ENCODE peak calls at places on chromosomes 6 and 20, in five cellular contexts. One of them, this sample, is unnamed.
A peak's percentile ranks its signal among the peaks of the same experiment; 100 is the strongest.

GRCh38 chr6:110944681-110945151 is 13.8 kb upstream of the GTF3C6 start:
- DNase-seq in heart right ventricle: no peak
- DNase-seq in transverse colon: no peak
- DNase-seq in pancreas: no peak
- DNase-seq in cardiac fibroblast: peak; percentile 67
- DNase-seq in this sample: peak; percentile 86

GRCh38 chr6:53960311-53960710 is 150.9 kb upstream of the MLIP start:
- DNase-seq in pancreas: no peak
- DNase-seq in heart right ventricle: no peak
- DNase-seq in cardiac fibroblast: peak; percentile 17
- DNase-seq in transverse colon: no peak
- DNase-seq in this sample: peak; percentile 57

GRCh38 chr6:53441761-53442160 is 93.0 kb upstream of the ELOVL5 start:
- DNase-seq in cardiac fibroblast: peak; percentile 57
- DNase-seq in heart right ventricle: no peak
- DNase-seq in pancreas: no peak
- DNase-seq in transverse colon: no peak
- DNase-seq in this sample: peak; percentile 41

GRCh38 chr6:6676910-6677441 is 88.5 kb downstream of the LY86 start:
- DNase-seq in heart right ventricle: peak; percentile 81
- DNase-seq in transverse colon: peak; percentile 90
- DNase-seq in pancreas: peak; percentile 69
- DNase-seq in cardiac fibroblast: peak; percentile 80
- DNase-seq in this sample: peak; percentile 69

GRCh38 chr6:164928041-164928321 is 381.4 kb downstream of the C6orf118 start:
- DNase-seq in transverse colon: no peak
- DNase-seq in cardiac fibroblast: no peak
- DNase-seq in heart right ventricle: no peak
- DNase-seq in pancreas: no peak
- DNase-seq in this sample: no peak

GRCh38 chr6:138291036-138291848 is 73.0 kb upstream of the PBOV1 start:
- DNase-seq in cardiac fibroblast: no peak
- DNase-seq in transverse colon: no peak
- DNase-seq in heart right ventricle: no peak
- DNase-seq in pancreas: no peak
- DNase-seq in this sample: no peak

GRCh38 chr6:41306187-41306854 is 19.8 kb upstream of the TREM1 start:
- DNase-seq in heart right ventricle: no peak
- DNase-seq in cardiac fibroblast: peak; percentile 52
- DNase-seq in pancreas: no peak
- DNase-seq in transverse colon: peak; percentile 19
- DNase-seq in this sample: peak; percentile 36

GRCh38 chr6:26233608-26234420 is 131.2 kb upstream of the BTN3A2 start:
- DNase-seq in cardiac fibroblast: peak; percentile 69
- DNase-seq in heart right ventricle: peak; percentile 37
- DNase-seq in pancreas: no peak
- DNase-seq in transverse colon: peak; percentile 75
- DNase-seq in this sample: peak; percentile 73

GRCh38 chr6:1716396-1716795 is 106.7 kb downstream of the FOXC1 start:
- DNase-seq in pancreas: no peak
- DNase-seq in cardiac fibroblast: no peak
- DNase-seq in heart right ventricle: no peak
- DNase-seq in transverse colon: no peak
- DNase-seq in this sample: no peak

GRCh38 chr6:33497157-33497556 is 42.8 kb downstream of the ZBTB9 start:
- DNase-seq in heart right ventricle: no peak
- DNase-seq in transverse colon: no peak
- DNase-seq in cardiac fibroblast: no peak
- DNase-seq in pancreas: no peak
- DNase-seq in this sample: no peak

GRCh38 chr6:143160439-143161220 is 99.9 kb downstream of the AIG1 start:
- DNase-seq in heart right ventricle: no peak
- DNase-seq in transverse colon: no peak
- DNase-seq in cardiac fibroblast: no peak
- DNase-seq in pancreas: no peak
- DNase-seq in this sample: no peak

GRCh38 chr6:108564178-108564577 is 3.5 kb downstream of the FOXO3 start:
- DNase-seq in transverse colon: no peak
- DNase-seq in heart right ventricle: no peak
- DNase-seq in pancreas: no peak
- DNase-seq in cardiac fibroblast: peak; percentile 73
- DNase-seq in this sample: peak; percentile 95

GRCh38 chr6:13354331-13355042 is 26.1 kb upstream of the TBC1D7 start:
- DNase-seq in cardiac fibroblast: peak; percentile 82
- DNase-seq in heart right ventricle: no peak
- DNase-seq in transverse colon: no peak
- DNase-seq in pancreas: no peak
- DNase-seq in this sample: peak; percentile 57

GRCh38 chr6:158706369-158706982 is 56.6 kb downstream of the SYTL3 start:
- DNase-seq in heart right ventricle: peak; percentile 36
- DNase-seq in transverse colon: peak; percentile 65
- DNase-seq in pancreas: no peak
- DNase-seq in cardiac fibroblast: peak; percentile 68
- DNase-seq in this sample: peak; percentile 63

GRCh38 chr20:53335509-53335908 is 258.1 kb downstream of the ZNF217 start:
- DNase-seq in pancreas: no peak
- DNase-seq in heart right ventricle: peak; percentile 8
- DNase-seq in cardiac fibroblast: no peak
- DNase-seq in transverse colon: no peak
- DNase-seq in this sample: no peak

GRCh38 chr6:135941275-135941674 is 89.8 kb downstream of the PDE7B start:
- DNase-seq in pancreas: no peak
- DNase-seq in cardiac fibroblast: peak; percentile 83
- DNase-seq in heart right ventricle: no peak
- DNase-seq in transverse colon: no peak
- DNase-seq in this sample: peak; percentile 46

GRCh38 chr20:62762376-62762775 is 33.9 kb upstream of the MRGBP start:
- DNase-seq in pancreas: peak; percentile 8
- DNase-seq in heart right ventricle: no peak
- DNase-seq in cardiac fibroblast: no peak
- DNase-seq in transverse colon: no peak
- DNase-seq in this sample: no peak

GRCh38 chr6:113017316-113017715 is 670.2 kb downstream of the RFPL4B start:
- DNase-seq in transverse colon: no peak
- DNase-seq in pancreas: no peak
- DNase-seq in cardiac fibroblast: no peak
- DNase-seq in heart right ventricle: no peak
- DNase-seq in this sample: no peak

GRCh38 chr20:47770931-47771330 is 14.3 kb downstream of the SULF2 start:
- DNase-seq in pancreas: no peak
- DNase-seq in transverse colon: no peak
- DNase-seq in heart right ventricle: no peak
- DNase-seq in cardiac fibroblast: no peak
- DNase-seq in this sample: no peak

GRCh38 chr20:44714701-44715494 is at the start of gene CCN5:
- DNase-seq in heart right ventricle: peak; percentile 87
- DNase-seq in cardiac fibroblast: peak; percentile 92
- DNase-seq in transverse colon: peak; percentile 87
- DNase-seq in pancreas: peak; percentile 87
- DNase-seq in this sample: peak; percentile 84

GRCh38 chr6:28291573-28291972 is 10.2 kb downstream of the PGBD1 start:
- DNase-seq in transverse colon: no peak
- DNase-seq in cardiac fibroblast: no peak
- DNase-seq in pancreas: no peak
- DNase-seq in heart right ventricle: no peak
- DNase-seq in this sample: no peak

GRCh38 chr20:32004963-32005362 is 5.3 kb upstream of the CCM2L start:
- DNase-seq in heart right ventricle: no peak
- DNase-seq in cardiac fibroblast: peak; percentile 33
- DNase-seq in transverse colon: no peak
- DNase-seq in pancreas: no peak
- DNase-seq in this sample: no peak

GRCh38 chr6:34709386-34709785 is 12.8 kb upstream of the ILRUN start:
- DNase-seq in transverse colon: peak; percentile 20
- DNase-seq in cardiac fibroblast: peak; percentile 95
- DNase-seq in pancreas: peak; percentile 96
- DNase-seq in heart right ventricle: peak; percentile 79
- DNase-seq in this sample: peak; percentile 29

GRCh38 chr20:51562334-51563140 is 20.0 kb upstream of the NFATC2 start:
- DNase-seq in pancreas: peak; percentile 64
- DNase-seq in cardiac fibroblast: peak; percentile 97
- DNase-seq in transverse colon: peak; percentile 71
- DNase-seq in heart right ventricle: peak; percentile 94
- DNase-seq in this sample: peak; percentile 97

GRCh38 chr6:150877928-150878327 is 12.4 kb downstream of the MTHFD1L start:
- DNase-seq in heart right ventricle: no peak
- DNase-seq in pancreas: peak; percentile 65
- DNase-seq in transverse colon: peak; percentile 81
- DNase-seq in cardiac fibroblast: no peak
- DNase-seq in this sample: no peak

GRCh38 chr6:53309059-53309896 is 39.5 kb downstream of the ELOVL5 start:
- DNase-seq in cardiac fibroblast: peak; percentile 90
- DNase-seq in transverse colon: peak; percentile 55
- DNase-seq in pancreas: no peak
- DNase-seq in heart right ventricle: no peak
- DNase-seq in this sample: no peak

GRCh38 chr6:114747995-114748625 is 405.3 kb upstream of the HS3ST5 start:
- DNase-seq in heart right ventricle: peak; percentile 28
- DNase-seq in transverse colon: no peak
- DNase-seq in pancreas: peak; percentile 45
- DNase-seq in cardiac fibroblast: peak; percentile 72
- DNase-seq in this sample: peak; percentile 77

GRCh38 chr6:106574729-106575458 is 54.4 kb downstream of the RTN4IP1 start:
- DNase-seq in pancreas: no peak
- DNase-seq in cardiac fibroblast: peak; percentile 69
- DNase-seq in transverse colon: no peak
- DNase-seq in heart right ventricle: no peak
- DNase-seq in this sample: peak; percentile 81

GRCh38 chr6:67201563-67201962 is 1433.5 kb upstream of the ADGRB3 start:
- DNase-seq in cardiac fibroblast: no peak
- DNase-seq in transverse colon: no peak
- DNase-seq in pancreas: no peak
- DNase-seq in heart right ventricle: no peak
- DNase-seq in this sample: no peak

GRCh38 chr6:16623029-16623653 is 138.1 kb downstream of the ATXN1 start:
- DNase-seq in transverse colon: no peak
- DNase-seq in heart right ventricle: no peak
- DNase-seq in pancreas: no peak
- DNase-seq in cardiac fibroblast: peak; percentile 28
- DNase-seq in this sample: peak; percentile 43

GRCh38 chr6:20814494-20814893 is 280.2 kb downstream of the CDKAL1 start:
- DNase-seq in pancreas: no peak
- DNase-seq in transverse colon: no peak
- DNase-seq in cardiac fibroblast: peak; percentile 29
- DNase-seq in heart right ventricle: no peak
- DNase-seq in this sample: no peak

GRCh38 chr20:37376324-37376723 is 30.4 kb downstream of the SRC start:
- DNase-seq in pancreas: no peak
- DNase-seq in cardiac fibroblast: no peak
- DNase-seq in transverse colon: no peak
- DNase-seq in heart right ventricle: no peak
- DNase-seq in this sample: no peak

GRCh38 chr6:133595076-133595868 is 293.6 kb upstream of the TCF21 start:
- DNase-seq in transverse colon: no peak
- DNase-seq in cardiac fibroblast: no peak
- DNase-seq in heart right ventricle: no peak
- DNase-seq in pancreas: no peak
- DNase-seq in this sample: no peak

GRCh38 chr20:24755411-24755922 is 193.6 kb upstream of the CST7 start:
- DNase-seq in heart right ventricle: no peak
- DNase-seq in transverse colon: no peak
- DNase-seq in cardiac fibroblast: no peak
- DNase-seq in pancreas: no peak
- DNase-seq in this sample: peak; percentile 58

DNA sequence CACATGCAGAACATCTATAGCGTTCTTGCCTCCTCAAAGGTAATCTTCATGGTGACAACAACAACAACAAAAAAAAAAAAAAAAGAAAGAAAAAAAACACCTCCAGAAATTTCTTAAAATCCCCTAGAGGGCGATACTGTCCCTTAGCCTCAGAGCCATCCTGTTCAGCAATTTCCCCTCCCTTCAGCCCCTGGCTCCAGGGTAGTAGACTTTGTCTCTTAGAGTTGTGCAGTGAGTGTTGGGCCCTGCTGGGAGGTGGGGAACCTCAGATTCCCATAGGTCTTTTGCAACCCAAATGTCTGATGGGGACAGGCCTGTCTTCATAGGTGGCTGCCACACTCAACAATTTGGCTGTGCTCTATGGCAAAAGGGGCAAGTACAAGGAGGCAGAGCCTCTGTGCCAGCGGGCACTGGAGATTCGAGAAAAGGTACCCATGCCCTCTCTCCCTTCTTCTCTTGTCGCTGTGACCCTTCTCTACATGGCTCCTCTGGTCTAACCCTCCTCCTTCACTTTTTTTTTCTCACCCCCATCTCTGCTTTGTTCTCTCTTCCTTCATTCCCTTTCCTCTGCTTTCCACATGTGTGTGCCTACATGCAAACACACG is 6.0 kb upstream of the PTK7 start:
- DNase-seq in pancreas: no peak
- DNase-seq in cardiac fibroblast: peak; percentile 88
- DNase-seq in transverse colon: no peak
- DNase-seq in heart right ventricle: no peak
- DNase-seq in this sample: peak; percentile 72
- TF ChIP-seq CTCF in pancreas: no peak
- TF ChIP-seq CTCF in cardiac fibroblast: peak; percentile 64
- TF ChIP-seq CTCF in transverse colon: peak; percentile 46
- TF ChIP-seq CTCF in heart right ventricle: peak; percentile 30
- TF ChIP-seq CTCF in this sample: peak; percentile 60

GRCh38 chr6:24536466-24536865 is 41.7 kb downstream of the ALDH5A1 start:
- DNase-seq in transverse colon: no peak
- DNase-seq in heart right ventricle: no peak
- DNase-seq in pancreas: no peak
- DNase-seq in cardiac fibroblast: peak; percentile 7
- DNase-seq in this sample: no peak
- H3K4me3 ChIP-seq in transverse colon: no peak overlapping the region
- H3K4me3 ChIP-seq in heart right ventricle: no peak overlapping the region
- H3K4me3 ChIP-seq in pancreas: no peak overlapping the region
- H3K4me3 ChIP-seq in cardiac fibroblast: no peak overlapping the region
- H3K4me3 ChIP-seq in this sample: no peak overlapping the region

GRCh38 chr6:166597711-166598440 is 11.4 kb upstream of the RAMACL start:
- DNase-seq in heart right ventricle: no peak
- DNase-seq in pancreas: no peak
- DNase-seq in cardiac fibroblast: no peak
- DNase-seq in transverse colon: no peak
- DNase-seq in this sample: no peak
- TF ChIP-seq CTCF in heart right ventricle: no peak
- TF ChIP-seq CTCF in pancreas: no peak
- TF ChIP-seq CTCF in cardiac fibroblast: no peak
- TF ChIP-seq CTCF in transverse colon: no peak
- TF ChIP-seq CTCF in this sample: no peak

DNA sequence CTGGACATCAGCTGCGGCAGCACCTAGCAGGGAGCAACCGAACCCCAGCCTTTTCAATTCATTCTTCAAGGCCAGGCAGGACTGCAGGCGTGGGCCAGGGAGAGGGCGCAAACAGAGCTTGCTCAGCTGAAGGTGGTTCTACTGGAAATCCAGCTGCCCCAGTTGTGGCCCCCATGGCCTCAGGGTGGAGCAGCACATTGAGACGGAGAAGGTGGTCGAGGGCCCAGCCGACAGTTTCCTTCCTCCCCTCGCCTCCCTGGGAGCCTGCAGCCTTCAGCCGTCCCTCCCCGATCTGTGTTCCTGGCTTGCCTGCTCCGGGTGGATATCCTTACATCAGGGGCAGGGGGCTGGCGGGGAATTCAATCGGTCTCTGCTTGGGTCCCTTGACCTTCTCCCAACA is 217.8 kb downstream of the ANKRD60 start:
- DNase-seq in heart right ventricle: no peak
- DNase-seq in cardiac fibroblast: no peak
- DNase-seq in pancreas: no peak
- DNase-seq in transverse colon: no peak
- DNase-seq in this sample: no peak
- H3K4me3 ChIP-seq in heart right ventricle: no peak overlapping the region
- H3K4me3 ChIP-seq in cardiac fibroblast: no peak overlapping the region
- H3K4me3 ChIP-seq in pancreas: no peak overlapping the region
- H3K4me3 ChIP-seq in transverse colon: no peak overlapping the region
- H3K4me3 ChIP-seq in this sample: no peak overlapping the region